ENCODE peak calls at places on chromosome 17, in four cellular contexts. C is heart left ventricle, U is sigmoid colon, X is A549. R is an unnamed sample.

GRCh38 chr17:66540131-66540781 is 237.8 kb downstream of the PRKCA start:
- DNase-seq in C (peak), U (peak), X (no peak), R (peak)

GRCh38 chr17:14302421-14303099 is 1.7 kb downstream of the HS3ST3B1 start:
- DNase-seq in C (peak), X (peak), U (peak), R (peak)

GRCh38 chr17:14014647-14015046 is 54.7 kb upstream of the COX10 start:
- DNase-seq in C (no peak), U (no peak), X (no peak), R (no peak)

GRCh38 chr17:72504783-72505182 is 384.0 kb downstream of the SOX9 start:
- DNase-seq in U (no peak), X (no peak), C (no peak), R (no peak)

GRCh38 chr17:45019177-45019711 is 32.2 kb downstream of the DCAKD start:
- DNase-seq in X (peak), C (peak), U (peak), R (no peak)

GRCh38 chr17:68134731-68135130 is 99.2 kb downstream of the KPNA2 start:
- DNase-seq in U (no peak), X (no peak), C (no peak), R (no peak)

GRCh38 chr17:59851431-59852375 is 41.0 kb downstream of the TUBD1 start:
- DNase-seq in C (no peak), X (no peak), U (peak), R (no peak)

GRCh38 chr17:64218066-64218465 is 45.0 kb downstream of the TEX2 start:
- DNase-seq in X (no peak), U (no peak), C (no peak), R (no peak)

GRCh38 chr17:76805319-76805718 is 62.9 kb upstream of the MGAT5B start:
- DNase-seq in C (no peak), U (no peak), X (no peak), R (no peak)

GRCh38 chr17:74757931-74758845 is 9.8 kb downstream of the NHERF1 start:
- DNase-seq in X (no peak), U (no peak), C (peak), R (peak)

GRCh38 chr17:78258323-78259229 is 27.1 kb downstream of the TMEM235 start:
- DNase-seq in C (peak), X (no peak), U (no peak), R (no peak)

GRCh38 chr17:75295220-75296158 is 6.3 kb upstream of the SLC25A19 start:
- DNase-seq in X (no peak), C (no peak), U (no peak), R (no peak)

GRCh38 chr17:13597723-13598347 is 3.9 kb downstream of the HS3ST3A1 start:
- DNase-seq in U (no peak), X (peak), C (peak), R (peak)

GRCh38 chr17:58565389-58566311 is 51.2 kb upstream of the MTMR4 start:
- DNase-seq in C (no peak), X (no peak), U (no peak), R (no peak)

GRCh38 chr17:76681222-76682137 is 29.3 kb downstream of the MXRA7 start:
- DNase-seq in C (peak), X (peak), U (peak), R (peak)

GRCh38 chr17:12395733-12396354 is 269.8 kb upstream of the MYOCD start:
- DNase-seq in X (peak), U (no peak), C (no peak), R (no peak)

GRCh38 chr17:28065706-28066105 is 23.2 kb downstream of the NLK start:
- DNase-seq in X (no peak), U (no peak), C (no peak), R (no peak)

GRCh38 chr17:78739331-78739853 is 42.7 kb downstream of the CYTH1 start:
- DNase-seq in X (no peak), U (no peak), C (no peak), R (no peak)

GRCh38 chr17:39631403-39631802 is 4.7 kb downstream of the PPP1R1B start:
- DNase-seq in U (no peak), C (no peak), X (no peak), R (no peak)

GRCh38 chr17:55726440-55726839 is 3.8 kb upstream of the TMEM100 start:
- DNase-seq in X (peak), U (peak), C (peak), R (peak)

GRCh38 chr17:72591500-72592241 is 470.9 kb downstream of the SOX9 start:
- DNase-seq in X (no peak), U (no peak), C (no peak), R (no peak)

GRCh38 chr17:56977673-56978395 is at the start of gene SCPEP1:
- DNase-seq in X (peak), U (peak), C (peak), R (peak)
- TF ChIP-seq POLR2A in X (peak), U (peak), C (peak), R (peak)

DNA sequence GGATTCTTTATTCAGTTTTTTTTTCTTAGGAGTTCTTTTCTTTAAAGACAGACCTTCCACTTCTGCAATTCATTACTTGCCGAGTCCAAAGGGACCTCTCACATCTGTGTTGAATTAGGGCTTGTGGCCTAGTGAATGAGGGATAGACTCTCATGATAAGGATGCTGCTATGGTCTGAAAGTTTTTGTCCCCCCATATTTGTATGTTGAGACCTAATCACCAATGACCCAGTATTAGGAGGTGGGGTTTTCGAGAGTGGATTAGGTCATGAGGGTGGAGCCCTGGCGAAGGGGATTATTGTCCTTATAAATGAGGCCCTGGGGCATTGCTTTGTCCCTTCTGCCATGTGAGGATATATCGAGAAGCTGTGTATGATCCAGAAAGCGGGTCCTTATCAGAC is 9.5 kb downstream of the KRT12 start:
- DNase-seq in U (no peak), C (no peak), X (no peak), R (peak)
- TF ChIP-seq POLR2A in U (no peak), C (no peak), X (no peak), R (no peak)

DNA sequence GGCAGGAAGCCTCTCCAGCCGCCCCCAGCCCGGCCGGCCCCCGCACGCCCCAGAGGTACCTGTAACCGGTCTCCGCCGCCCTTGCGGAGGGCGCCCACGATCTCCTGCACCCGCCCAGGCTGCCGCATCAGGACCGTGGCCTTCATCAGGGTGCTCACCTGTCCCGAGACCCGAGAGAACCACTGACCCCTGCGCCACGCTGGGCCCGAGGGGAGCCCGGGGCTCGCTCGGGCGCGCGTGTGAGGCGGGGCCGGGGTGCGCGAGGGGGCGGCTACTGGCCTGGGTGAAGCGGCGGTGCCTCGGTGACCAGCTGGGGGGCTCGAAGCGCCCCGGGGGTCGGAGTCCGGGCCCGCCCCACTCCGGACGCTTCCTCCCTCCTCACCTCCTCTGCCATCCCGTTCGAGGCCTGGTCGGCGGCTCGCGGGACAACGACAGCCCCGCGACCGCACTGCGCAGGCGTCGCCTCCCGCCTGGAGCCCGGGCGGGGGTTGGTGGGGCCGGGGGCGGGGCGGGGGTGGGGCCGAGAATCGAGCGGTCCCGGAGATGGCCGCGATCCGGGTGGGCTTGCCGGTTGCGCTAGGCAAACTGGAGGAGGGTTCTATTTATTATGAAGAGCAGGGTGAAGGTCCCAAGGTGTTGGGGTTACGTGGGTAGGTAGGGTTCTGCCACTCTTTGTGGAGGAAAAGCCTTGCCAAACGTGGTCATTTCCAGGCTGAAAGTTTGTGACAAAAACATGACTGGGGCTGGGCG is at the start of gene NT5C3B:
- DNase-seq in C (peak), U (peak), X (peak), R (no peak)
- TF ChIP-seq POLR2A in C (no peak), U (no peak), X (peak), R (peak)

GRCh38 chr17:42845556-42845917 is 1.2 kb downstream of the AOC2 start:
- DNase-seq in C (no peak), U (no peak), X (no peak), R (no peak)
- TF ChIP-seq POLR2A in C (no peak), U (no peak), X (no peak), R (no peak)

GRCh38 chr17:82285141-82285540 is 11.6 kb upstream of the CSNK1D start:
- DNase-seq in U (no peak), X (no peak), C (no peak), R (no peak)
- TF ChIP-seq POLR2A in U (no peak), X (no peak), C (no peak), R (no peak)